ENCODE peak calls at places on chromosomes 12 and 14, in ten cellular contexts. One of them, this sample, is unnamed.

GRCh38 chr12:88298014-88298682 is 156.0 kb downstream of the TMTC3 start:
- DNase-seq in NCI-H510A treated with DMSO at 0.1 percent for 48 hours: no peak
- DNase-seq in GM19239: no peak
- DNase-seq in activated CD4-positive, CD25-positive, alpha-beta regulatory T cell: no peak
- DNase-seq in activated CD8-positive, alpha-beta T cell treated with anti-CD3 and anti-CD28 coated beads, Interleukin-2, amount 10 ng/mL, durations not matched to agents 7 days and 5 days: no peak
- DNase-seq in progenitor cell of endocrine pancreas: no peak
- DNase-seq in NCI-H2081: no peak
- DNase-seq in M059J: peak; percentile 7
- DNase-seq in substantia nigra: no peak
- DNase-seq in RCC 7860: no peak
- DNase-seq in this sample: no peak

GRCh38 chr12:6312529-6313325 is 2.2 kb downstream of the PLEKHG6 start:
- DNase-seq in NCI-H510A treated with DMSO at 0.1 percent for 48 hours: no peak
- DNase-seq in GM19239: no peak
- DNase-seq in activated CD4-positive, CD25-positive, alpha-beta regulatory T cell: no peak
- DNase-seq in activated CD8-positive, alpha-beta T cell treated with anti-CD3 and anti-CD28 coated beads, Interleukin-2, amount 10 ng/mL, durations not matched to agents 7 days and 5 days: no peak
- DNase-seq in progenitor cell of endocrine pancreas: no peak
- DNase-seq in NCI-H2081: no peak
- DNase-seq in M059J: no peak
- DNase-seq in substantia nigra: no peak
- DNase-seq in RCC 7860: no peak
- DNase-seq in this sample: peak; percentile 68

GRCh38 chr12:26150737-26151450 is 26.1 kb upstream of the BHLHE41 start:
- DNase-seq in NCI-H510A treated with DMSO at 0.1 percent for 48 hours: no peak
- DNase-seq in GM19239: no peak
- DNase-seq in activated CD4-positive, CD25-positive, alpha-beta regulatory T cell: no peak
- DNase-seq in activated CD8-positive, alpha-beta T cell treated with anti-CD3 and anti-CD28 coated beads, Interleukin-2, amount 10 ng/mL, durations not matched to agents 7 days and 5 days: no peak
- DNase-seq in progenitor cell of endocrine pancreas: no peak
- DNase-seq in NCI-H2081: no peak
- DNase-seq in M059J: peak; percentile 42
- DNase-seq in substantia nigra: no peak
- DNase-seq in RCC 7860: no peak
- DNase-seq in this sample: no peak

GRCh38 chr12:87603727-87604126 is 425.5 kb downstream of the C12orf50 start:
- DNase-seq in NCI-H510A treated with DMSO at 0.1 percent for 48 hours: no peak
- DNase-seq in GM19239: no peak
- DNase-seq in activated CD4-positive, CD25-positive, alpha-beta regulatory T cell: no peak
- DNase-seq in activated CD8-positive, alpha-beta T cell treated with anti-CD3 and anti-CD28 coated beads, Interleukin-2, amount 10 ng/mL, durations not matched to agents 7 days and 5 days: no peak
- DNase-seq in progenitor cell of endocrine pancreas: no peak
- DNase-seq in NCI-H2081: no peak
- DNase-seq in M059J: peak; percentile 21
- DNase-seq in substantia nigra: no peak
- DNase-seq in RCC 7860: no peak
- DNase-seq in this sample: no peak

GRCh38 chr14:104843442-104844305 is 21.4 kb upstream of the CEP170B start:
- DNase-seq in NCI-H510A treated with DMSO at 0.1 percent for 48 hours: no peak
- DNase-seq in GM19239: no peak
- DNase-seq in activated CD4-positive, CD25-positive, alpha-beta regulatory T cell: no peak
- DNase-seq in activated CD8-positive, alpha-beta T cell treated with anti-CD3 and anti-CD28 coated beads, Interleukin-2, amount 10 ng/mL, durations not matched to agents 7 days and 5 days: no peak
- DNase-seq in progenitor cell of endocrine pancreas: no peak
- DNase-seq in NCI-H2081: no peak
- DNase-seq in M059J: no peak
- DNase-seq in substantia nigra: no peak
- DNase-seq in RCC 7860: no peak
- DNase-seq in this sample: peak; percentile 65

GRCh38 chr14:92224348-92224954 is 98.5 kb upstream of the SLC24A4 start:
- DNase-seq in NCI-H510A treated with DMSO at 0.1 percent for 48 hours: peak; percentile 5
- DNase-seq in GM19239: no peak
- DNase-seq in activated CD4-positive, CD25-positive, alpha-beta regulatory T cell: no peak
- DNase-seq in activated CD8-positive, alpha-beta T cell treated with anti-CD3 and anti-CD28 coated beads, Interleukin-2, amount 10 ng/mL, durations not matched to agents 7 days and 5 days: no peak
- DNase-seq in progenitor cell of endocrine pancreas: no peak
- DNase-seq in NCI-H2081: no peak
- DNase-seq in M059J: no peak
- DNase-seq in substantia nigra: no peak
- DNase-seq in RCC 7860: no peak
- DNase-seq in this sample: no peak

GRCh38 chr12:62865860-62866407 is 69.0 kb downstream of the PPM1H start:
- DNase-seq in NCI-H510A treated with DMSO at 0.1 percent for 48 hours: no peak
- DNase-seq in GM19239: no peak
- DNase-seq in activated CD4-positive, CD25-positive, alpha-beta regulatory T cell: no peak
- DNase-seq in activated CD8-positive, alpha-beta T cell treated with anti-CD3 and anti-CD28 coated beads, Interleukin-2, amount 10 ng/mL, durations not matched to agents 7 days and 5 days: no peak
- DNase-seq in progenitor cell of endocrine pancreas: no peak
- DNase-seq in NCI-H2081: no peak
- DNase-seq in M059J: peak; percentile 62
- DNase-seq in substantia nigra: no peak
- DNase-seq in RCC 7860: no peak
- DNase-seq in this sample: no peak

GRCh38 chr12:11826607-11827006 is 177.1 kb downstream of the ETV6 start:
- DNase-seq in NCI-H510A treated with DMSO at 0.1 percent for 48 hours: no peak
- DNase-seq in GM19239: no peak
- DNase-seq in activated CD4-positive, CD25-positive, alpha-beta regulatory T cell: no peak
- DNase-seq in activated CD8-positive, alpha-beta T cell treated with anti-CD3 and anti-CD28 coated beads, Interleukin-2, amount 10 ng/mL, durations not matched to agents 7 days and 5 days: no peak
- DNase-seq in progenitor cell of endocrine pancreas: no peak
- DNase-seq in NCI-H2081: no peak
- DNase-seq in M059J: no peak
- DNase-seq in substantia nigra: no peak
- DNase-seq in RCC 7860: no peak
- DNase-seq in this sample: no peak

GRCh38 chr12:110349521-110350151 is 53.9 kb downstream of the ANAPC7 start:
- DNase-seq in NCI-H510A treated with DMSO at 0.1 percent for 48 hours: no peak
- DNase-seq in GM19239: no peak
- DNase-seq in activated CD4-positive, CD25-positive, alpha-beta regulatory T cell: no peak
- DNase-seq in activated CD8-positive, alpha-beta T cell treated with anti-CD3 and anti-CD28 coated beads, Interleukin-2, amount 10 ng/mL, durations not matched to agents 7 days and 5 days: peak; percentile 61
- DNase-seq in progenitor cell of endocrine pancreas: no peak
- DNase-seq in NCI-H2081: no peak
- DNase-seq in M059J: no peak
- DNase-seq in substantia nigra: no peak
- DNase-seq in RCC 7860: no peak
- DNase-seq in this sample: no peak

GRCh38 chr12:24911284-24911791 is 37.6 kb downstream of the BCAT1 start:
- DNase-seq in NCI-H510A treated with DMSO at 0.1 percent for 48 hours: no peak
- DNase-seq in GM19239: no peak
- DNase-seq in activated CD4-positive, CD25-positive, alpha-beta regulatory T cell: no peak
- DNase-seq in activated CD8-positive, alpha-beta T cell treated with anti-CD3 and anti-CD28 coated beads, Interleukin-2, amount 10 ng/mL, durations not matched to agents 7 days and 5 days: no peak
- DNase-seq in progenitor cell of endocrine pancreas: no peak
- DNase-seq in NCI-H2081: no peak
- DNase-seq in M059J: peak; percentile 88
- DNase-seq in substantia nigra: no peak
- DNase-seq in RCC 7860: peak; percentile 31
- DNase-seq in this sample: no peak

GRCh38 chr14:94153750-94154350 is 20.3 kb upstream of the PPP4R4 start:
- DNase-seq in NCI-H510A treated with DMSO at 0.1 percent for 48 hours: no peak
- DNase-seq in GM19239: no peak
- DNase-seq in activated CD4-positive, CD25-positive, alpha-beta regulatory T cell: no peak
- DNase-seq in activated CD8-positive, alpha-beta T cell treated with anti-CD3 and anti-CD28 coated beads, Interleukin-2, amount 10 ng/mL, durations not matched to agents 7 days and 5 days: no peak
- DNase-seq in progenitor cell of endocrine pancreas: no peak
- DNase-seq in NCI-H2081: no peak
- DNase-seq in M059J: no peak
- DNase-seq in substantia nigra: no peak
- DNase-seq in RCC 7860: no peak
- DNase-seq in this sample: no peak

GRCh38 chr12:97716356-97716755 is 253.8 kb downstream of the RMST start:
- DNase-seq in NCI-H510A treated with DMSO at 0.1 percent for 48 hours: peak; percentile 10
- DNase-seq in GM19239: no peak
- DNase-seq in activated CD4-positive, CD25-positive, alpha-beta regulatory T cell: no peak
- DNase-seq in activated CD8-positive, alpha-beta T cell treated with anti-CD3 and anti-CD28 coated beads, Interleukin-2, amount 10 ng/mL, durations not matched to agents 7 days and 5 days: no peak
- DNase-seq in progenitor cell of endocrine pancreas: no peak
- DNase-seq in NCI-H2081: peak; percentile 42
- DNase-seq in M059J: no peak
- DNase-seq in substantia nigra: no peak
- DNase-seq in RCC 7860: no peak
- DNase-seq in this sample: no peak

GRCh38 chr12:78470354-78471195 is 394.0 kb upstream of the SYT1 start:
- DNase-seq in NCI-H510A treated with DMSO at 0.1 percent for 48 hours: peak; percentile 58
- DNase-seq in GM19239: no peak
- DNase-seq in activated CD4-positive, CD25-positive, alpha-beta regulatory T cell: no peak
- DNase-seq in activated CD8-positive, alpha-beta T cell treated with anti-CD3 and anti-CD28 coated beads, Interleukin-2, amount 10 ng/mL, durations not matched to agents 7 days and 5 days: no peak
- DNase-seq in progenitor cell of endocrine pancreas: no peak
- DNase-seq in NCI-H2081: peak; percentile 60
- DNase-seq in M059J: peak; percentile 60
- DNase-seq in substantia nigra: peak; percentile 5
- DNase-seq in RCC 7860: peak; percentile 19
- DNase-seq in this sample: no peak

GRCh38 chr12:53380797-53381738 is 1.1 kb downstream of the SP1 start:
- DNase-seq in NCI-H510A treated with DMSO at 0.1 percent for 48 hours: no peak
- DNase-seq in GM19239: no peak
- DNase-seq in activated CD4-positive, CD25-positive, alpha-beta regulatory T cell: no peak
- DNase-seq in activated CD8-positive, alpha-beta T cell treated with anti-CD3 and anti-CD28 coated beads, Interleukin-2, amount 10 ng/mL, durations not matched to agents 7 days and 5 days: no peak
- DNase-seq in progenitor cell of endocrine pancreas: peak; percentile 14
- DNase-seq in NCI-H2081: no peak
- DNase-seq in M059J: peak; percentile 61
- DNase-seq in substantia nigra: no peak
- DNase-seq in RCC 7860: no peak
- DNase-seq in this sample: peak; percentile 75

GRCh38 chr12:75862692-75863471 is 168.7 kb downstream of the PHLDA1 start:
- DNase-seq in NCI-H510A treated with DMSO at 0.1 percent for 48 hours: no peak
- DNase-seq in GM19239: no peak
- DNase-seq in activated CD4-positive, CD25-positive, alpha-beta regulatory T cell: no peak
- DNase-seq in activated CD8-positive, alpha-beta T cell treated with anti-CD3 and anti-CD28 coated beads, Interleukin-2, amount 10 ng/mL, durations not matched to agents 7 days and 5 days: no peak
- DNase-seq in progenitor cell of endocrine pancreas: no peak
- DNase-seq in NCI-H2081: peak; percentile 20
- DNase-seq in M059J: peak; percentile 84
- DNase-seq in substantia nigra: no peak
- DNase-seq in RCC 7860: peak; percentile 59
- DNase-seq in this sample: no peak

This sample was measured in sigmoid colon.